ENCODE peak calls at places on chromosomes 11 and 22, in four cellular contexts. M is GM12878, Z is K562, S is SK-N-SH. P is an unnamed sample.

GRCh38 chr22:45332001-45332400 is 22.3 kb downstream of the FAM118A start:
- DNase-seq in M (no peak), Z (no peak), S (no peak), P (no peak)

GRCh38 chr22:27097481-27097880 is 440.1 kb downstream of the MIAT start:
- DNase-seq in M (no peak), Z (no peak), S (no peak), P (no peak)

GRCh38 chr11:15568440-15568839 is 453.7 kb downstream of the INSC start:
- DNase-seq in M (no peak), Z (no peak), S (no peak), P (no peak)

GRCh38 chr11:16741473-16741872 is 3.0 kb downstream of the C11orf58 start:
- DNase-seq in M (no peak), Z (no peak), S (no peak), P (no peak)

GRCh38 chr11:69049490-69049867 is 747 bp downstream of the TPCN2 start:
- DNase-seq in M (no peak), Z (no peak), S (peak), P (no peak)

GRCh38 chr11:1636291-1636950 is 6.8 kb downstream of the KRTAP5-5 start:
- DNase-seq in M (no peak), Z (no peak), S (no peak), P (no peak)

GRCh38 chr11:77107950-77108349 is 5.3 kb downstream of the OMP start:
- DNase-seq in M (no peak), Z (no peak), S (no peak), P (no peak)

GRCh38 chr11:112769573-112769972 is 191.6 kb upstream of the NCAM1 start:
- DNase-seq in M (no peak), Z (no peak), S (no peak), P (no peak)

GRCh38 chr11:206002-206384 is 1.2 kb downstream of the BET1L start:
- DNase-seq in M (no peak), Z (no peak), S (no peak), P (no peak)

GRCh38 chr11:95398437-95399112 is 167.6 kb upstream of the SESN3 start:
- DNase-seq in M (no peak), Z (no peak), S (peak), P (no peak)

GRCh38 chr22:38148252-38148651 is 33.4 kb downstream of the PLA2G6 start:
- DNase-seq in M (no peak), Z (no peak), S (no peak), P (no peak)

GRCh38 chr11:77203901-77204755 is 76.1 kb downstream of the MYO7A start:
- DNase-seq in M (no peak), Z (no peak), S (no peak), P (peak)

GRCh38 chr11:102312656-102313055 is 4.6 kb upstream of the BIRC3 start:
- DNase-seq in M (no peak), Z (no peak), S (no peak), P (no peak)
- TF ChIP-seq USF1 in M (no peak), Z (no peak), S (no peak), P (no peak)

GRCh38 chr22:47046411-47047065 is 284.1 kb downstream of the TBC1D22A start:
- DNase-seq in M (no peak), Z (no peak), S (no peak), P (no peak)

GRCh38 chr22:47045691-47046410 is 283.4 kb downstream of the TBC1D22A start:
- DNase-seq in M (no peak), Z (no peak), S (no peak), P (no peak)

GRCh38 chr22:47043835-47044721 is 281.6 kb downstream of the TBC1D22A start:
- DNase-seq in M (no peak), Z (no peak), S (no peak), P (peak)

GRCh38 chr22:47042861-47043496 is 280.5 kb downstream of the TBC1D22A start:
- DNase-seq in M (no peak), Z (no peak), S (no peak), P (no peak)

DNA sequence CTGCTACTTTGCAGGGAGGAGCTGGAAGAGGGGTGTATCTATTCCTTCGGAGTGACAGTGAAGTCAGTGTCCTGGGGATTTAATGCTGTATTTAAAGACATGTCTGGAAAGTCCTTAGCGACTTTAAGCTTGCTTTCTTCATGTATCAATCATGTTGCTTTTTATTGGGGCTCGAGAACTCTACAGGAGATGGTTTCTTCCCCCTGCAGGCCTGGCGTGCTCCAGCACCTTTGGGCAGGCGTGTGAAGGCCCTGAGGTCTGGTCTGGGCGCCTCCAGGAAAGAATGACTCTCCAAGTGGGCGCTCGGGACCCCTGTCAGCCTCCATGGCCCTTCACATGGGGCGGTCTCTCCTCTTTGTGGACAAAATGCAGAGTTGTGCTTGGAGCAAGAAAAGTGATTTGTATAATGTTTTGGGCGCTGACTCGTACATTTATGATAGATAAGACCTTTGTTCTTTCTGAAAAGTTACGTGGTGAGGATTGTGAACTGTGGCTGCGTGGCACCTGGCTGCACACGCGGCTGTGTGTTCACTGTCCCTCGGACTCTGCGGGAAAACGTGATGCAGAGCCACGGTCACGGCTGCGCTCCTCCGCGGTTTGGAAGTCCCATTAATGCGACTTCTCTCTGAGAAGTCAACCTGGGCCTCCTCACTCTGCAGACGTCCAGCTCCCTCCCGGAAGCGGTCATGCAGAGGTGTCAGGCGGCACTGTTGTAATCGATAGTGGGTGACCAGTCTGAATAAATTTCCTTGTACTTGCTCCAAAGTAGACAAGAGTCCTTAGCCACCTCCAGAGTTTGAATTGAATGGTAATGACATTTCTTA is 282.5 kb downstream of the TBC1D22A start:
- DNase-seq in M (no peak), Z (no peak), S (no peak), P (no peak)
- TF ChIP-seq USF1 in M (no peak), Z (no peak), S (no peak), P (no peak)

GRCh38 chr11:111378773-111379499 is at the start of gene POU2AF1:
- DNase-seq in M (peak), Z (no peak), S (no peak), P (peak)
- TF ChIP-seq USF1 in M (no peak), Z (no peak), S (no peak), P (no peak)

GRCh38 chr11:27281740-27282139 is 81.3 kb downstream of the CCDC34 start:
- DNase-seq in M (peak), Z (no peak), S (no peak), P (no peak)
- TF ChIP-seq USF1 in M (no peak), Z (no peak), S (no peak), P (no peak)